ENCODE peak calls at places on chromosomes 11 and 22, in eight cellular contexts. O is lower lobe of right lung; B is effector memory CD4-positive, alpha-beta T cell; M is coronary artery; C is tibial artery; W is caudate nucleus; D is fibroblast of lung; V is substantia nigra. Q is an unnamed sample.

GRCh38 chr11:134404485-134405341 is 7.3 kb downstream of the B3GAT1 start:
- DNase-seq in O (no peak), B (no peak), M (no peak), C (no peak), W (no peak), D (no peak), V (no peak), Q (no peak)

GRCh38 chr11:95067042-95067827 is 516 bp downstream of the SRSF8 start:
- DNase-seq in O (peak), B (peak), M (peak), C (peak), W (peak), D (peak), V (peak), Q (no peak)

GRCh38 chr11:1160231-1161101 is 2.7 kb downstream of the MUC5AC start:
- DNase-seq in O (no peak), B (no peak), M (peak), C (no peak), W (no peak), D (no peak), V (no peak), Q (no peak)

GRCh38 chr11:124638500-124638899 is 15.8 kb downstream of the TBRG1 start:
- DNase-seq in O (no peak), B (no peak), M (no peak), C (no peak), W (no peak), D (no peak), V (no peak), Q (no peak)

GRCh38 chr22:33049125-33049729 is 9.0 kb downstream of the SYN3 start:
- DNase-seq in O (peak), B (peak), M (no peak), C (peak), W (peak), D (peak), V (peak), Q (peak)

GRCh38 chr11:70736461-70736860 is 338.1 kb downstream of the CTTN start:
- DNase-seq in O (no peak), B (no peak), M (no peak), C (no peak), W (no peak), D (no peak), V (no peak), Q (no peak)

GRCh38 chr22:39937881-39938280 is 22.3 kb upstream of the TMA7B start:
- DNase-seq in O (no peak), B (no peak), M (no peak), C (no peak), W (no peak), D (no peak), V (no peak), Q (no peak)

GRCh38 chr11:30218278-30218677 is 12.5 kb upstream of the FSHB start:
- DNase-seq in O (no peak), B (no peak), M (no peak), C (no peak), W (no peak), D (no peak), V (no peak), Q (no peak)

GRCh38 chr11:123429851-123430735 is at the start of gene GRAMD1B:
- DNase-seq in O (peak), B (peak), M (no peak), C (no peak), W (peak), D (peak), V (peak), Q (peak)

GRCh38 chr11:32229566-32230240 is 138.8 kb downstream of the RCN1 start:
- DNase-seq in O (no peak), B (no peak), M (no peak), C (no peak), W (no peak), D (no peak), V (no peak), Q (no peak)

GRCh38 chr11:93921695-93922468 is 71.5 kb upstream of the VSTM5 start:
- DNase-seq in O (no peak), B (no peak), M (no peak), C (no peak), W (no peak), D (peak), V (no peak), Q (peak)

GRCh38 chr11:44680982-44681597 is 45.7 kb upstream of the TSPAN18 start:
- DNase-seq in O (no peak), B (peak), M (no peak), C (no peak), W (no peak), D (no peak), V (no peak), Q (no peak)

GRCh38 chr11:120040136-120040840 is 97.6 kb downstream of the TRIM29 start:
- DNase-seq in O (no peak), B (no peak), M (peak), C (no peak), W (no peak), D (no peak), V (no peak), Q (no peak)

GRCh38 chr11:121368504-121368903 is 75.9 kb downstream of the SC5D start:
- DNase-seq in O (no peak), B (no peak), M (no peak), C (no peak), W (no peak), D (no peak), V (no peak), Q (no peak)

GRCh38 chr22:33274214-33274828 is 216.1 kb upstream of the SYN3 start:
- DNase-seq in O (no peak), B (no peak), M (no peak), C (peak), W (no peak), D (no peak), V (no peak), Q (peak)

GRCh38 chr22:28051787-28052356 is 132.8 kb upstream of the PITPNB start:
- DNase-seq in O (no peak), B (no peak), M (no peak), C (peak), W (peak), D (peak), V (peak), Q (peak)

GRCh38 chr11:108497317-108498045 is 703 bp downstream of the POGLUT3 start:
- DNase-seq in O (peak), B (peak), M (peak), C (peak), W (peak), D (peak), V (peak), Q (peak)

GRCh38 chr11:64759131-64759721 is 548 bp downstream of the PYGM start:
- DNase-seq in O (no peak), B (no peak), M (peak), C (peak), W (no peak), D (no peak), V (no peak), Q (no peak)

GRCh38 chr22:38751422-38752346 is 4.1 kb downstream of the SUN2 start:
- DNase-seq in O (peak), B (peak), M (no peak), C (peak), W (no peak), D (no peak), V (no peak), Q (peak)

GRCh38 chr11:114040706-114041211 is 18.8 kb upstream of the ZBTB16 start:
- DNase-seq in O (no peak), B (no peak), M (no peak), C (no peak), W (no peak), D (peak), V (no peak), Q (no peak)

GRCh38 chr11:19802773-19803293 is 90.2 kb downstream of the NAV2 start:
- DNase-seq in O (no peak), B (no peak), M (no peak), C (no peak), W (no peak), D (peak), V (no peak), Q (no peak)

GRCh38 chr11:82733444-82734119 is at the start of gene FAM181B:
- DNase-seq in O (no peak), B (no peak), M (peak), C (peak), W (peak), D (peak), V (peak), Q (no peak)

GRCh38 chr11:112630496-112630895 is 330.7 kb upstream of the NCAM1 start:
- DNase-seq in O (no peak), B (no peak), M (no peak), C (no peak), W (no peak), D (no peak), V (no peak), Q (no peak)

GRCh38 chr11:819943-820649 is 1.4 kb downstream of the PNPLA2 start:
- DNase-seq in O (peak), B (peak), M (peak), C (peak), W (peak), D (peak), V (peak), Q (peak)

GRCh38 chr22:24060375-24060788 is 49.3 kb downstream of the CABIN1 start:
- DNase-seq in O (no peak), B (no peak), M (peak), C (peak), W (no peak), D (peak), V (no peak), Q (no peak)

GRCh38 chr11:111934301-111934700 is 2.8 kb upstream of the DIXDC1 start:
- DNase-seq in O (no peak), B (no peak), M (peak), C (no peak), W (no peak), D (no peak), V (no peak), Q (no peak)

GRCh38 chr22:22709719-22710445 is 65.5 kb downstream of the GGTLC2 start:
- DNase-seq in O (no peak), B (no peak), M (peak), C (no peak), W (no peak), D (no peak), V (no peak), Q (peak)

GRCh38 chr11:113161671-113162589 is 152.5 kb upstream of the TTC12 start:
- DNase-seq in O (no peak), B (no peak), M (no peak), C (peak), W (no peak), D (no peak), V (no peak), Q (no peak)

GRCh38 chr11:108733479-108734116 is 68.7 kb downstream of the DDX10 start:
- DNase-seq in O (no peak), B (no peak), M (no peak), C (no peak), W (no peak), D (peak), V (no peak), Q (peak)

GRCh38 chr11:121082670-121083069 is 18.4 kb upstream of the TECTA start:
- DNase-seq in O (no peak), B (no peak), M (no peak), C (no peak), W (no peak), D (peak), V (no peak), Q (no peak)

GRCh38 chr11:19690885-19691284 is 21.8 kb upstream of the NAV2 start:
- DNase-seq in O (no peak), B (no peak), M (no peak), C (no peak), W (no peak), D (no peak), V (no peak), Q (no peak)

GRCh38 chr11:118052581-118053206 is 24.2 kb upstream of the TMPRSS4 start:
- DNase-seq in O (no peak), B (no peak), M (peak), C (no peak), W (no peak), D (no peak), V (no peak), Q (no peak)
- H3K27ac ChIP-seq in O (no peak), B (peak), M (no peak), C (no peak), W (no peak), D (no peak), V (no peak), Q (no peak)

DNA sequence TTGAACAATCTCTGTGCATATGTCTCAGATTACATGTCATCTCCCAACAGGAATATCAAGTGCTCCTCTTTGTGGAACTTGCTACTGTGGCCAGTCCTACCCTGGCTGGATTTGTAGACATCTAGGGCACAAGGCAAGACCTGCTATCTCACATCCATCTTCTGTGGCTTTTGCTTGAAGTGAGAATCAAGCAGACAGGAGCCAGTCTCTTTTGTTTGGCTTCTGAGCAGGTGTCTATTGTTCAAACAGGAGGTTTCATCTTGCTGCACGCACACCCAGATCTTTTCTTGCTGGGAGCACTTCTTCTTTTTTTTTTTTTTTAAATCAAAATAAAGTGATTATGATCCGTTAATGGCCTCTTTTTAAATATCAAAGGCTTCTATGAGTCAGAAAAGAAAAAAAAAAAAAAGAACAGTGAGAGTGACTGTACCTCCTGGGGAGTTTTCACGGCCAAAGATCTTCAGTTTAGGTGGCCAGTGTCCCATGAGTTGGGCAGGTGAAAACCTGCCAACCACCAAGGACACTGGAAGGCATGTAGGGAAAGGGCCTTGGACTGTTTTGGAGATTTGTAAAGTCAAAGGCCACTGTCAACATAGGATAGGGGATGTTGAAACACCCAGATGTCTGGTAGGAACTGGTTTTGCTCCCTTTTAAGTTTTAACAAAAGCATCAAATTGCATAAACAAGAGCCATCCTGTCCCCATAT is 78.1 kb downstream of the CD44 start:
- DNase-seq in O (no peak), B (no peak), M (no peak), C (no peak), W (no peak), D (peak), V (no peak), Q (no peak)
- H3K27ac ChIP-seq in O (no peak), B (peak), M (no peak), C (no peak), W (no peak), D (peak), V (no peak), Q (no peak)

DNA sequence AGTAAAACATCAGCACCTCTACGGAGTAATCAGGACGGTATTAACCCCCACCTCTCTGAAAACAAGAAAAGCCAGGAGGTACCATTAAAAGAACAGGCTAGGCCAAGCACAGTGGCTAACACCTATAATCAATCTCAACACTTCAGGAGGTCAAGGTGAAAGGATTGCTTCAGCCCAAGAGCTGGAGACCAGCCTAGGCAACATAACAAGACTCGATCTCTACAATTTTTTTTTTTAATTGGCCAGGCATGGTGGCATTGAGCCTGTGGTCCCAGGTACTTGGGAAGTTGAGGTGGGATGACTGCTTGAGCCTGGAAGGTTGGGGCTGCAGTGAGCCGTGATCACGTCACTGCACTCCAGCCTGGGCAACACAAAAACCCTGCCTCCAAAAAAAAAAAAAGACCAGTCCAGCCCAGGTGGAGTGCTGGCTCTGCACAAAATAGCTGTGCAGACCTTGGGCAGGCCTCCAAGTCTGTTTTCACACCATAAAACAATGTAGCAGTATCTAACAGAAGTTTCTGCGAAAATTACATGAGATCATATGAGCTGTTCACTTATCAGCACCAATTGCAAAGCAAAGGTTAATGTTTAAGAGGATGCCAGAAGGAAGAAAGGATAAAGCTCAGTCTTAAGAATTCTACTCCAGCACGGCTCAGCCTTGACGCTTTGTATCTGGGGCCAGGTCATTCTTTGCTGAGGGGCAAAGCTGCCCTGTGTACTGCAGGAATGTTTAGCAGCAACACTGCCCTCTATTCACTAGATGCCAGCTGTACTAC is 14.8 kb downstream of the CHKA start:
- DNase-seq in O (no peak), B (no peak), M (no peak), C (no peak), W (no peak), D (no peak), V (no peak), Q (no peak)
- H3K27ac ChIP-seq in O (peak), B (no peak), M (no peak), C (no peak), W (peak), D (no peak), V (peak), Q (no peak)

GRCh38 chr11:61768376-61769076 is 16.1 kb downstream of the MYRF start:
- DNase-seq in O (no peak), B (no peak), M (no peak), C (no peak), W (no peak), D (no peak), V (no peak), Q (no peak)

GRCh38 chr11:61769169-61769920 is 16.9 kb downstream of the MYRF start:
- DNase-seq in O (peak), B (no peak), M (no peak), C (no peak), W (no peak), D (peak), V (no peak), Q (no peak)

GRCh38 chr11:61771995-61772455 is 19.6 kb downstream of the MYRF start:
- DNase-seq in O (no peak), B (no peak), M (no peak), C (no peak), W (no peak), D (no peak), V (no peak), Q (no peak)

GRCh38 chr11:61771195-61771894 is 18.9 kb downstream of the MYRF start:
- DNase-seq in O (no peak), B (no peak), M (no peak), C (no peak), W (no peak), D (no peak), V (no peak), Q (no peak)

DNA sequence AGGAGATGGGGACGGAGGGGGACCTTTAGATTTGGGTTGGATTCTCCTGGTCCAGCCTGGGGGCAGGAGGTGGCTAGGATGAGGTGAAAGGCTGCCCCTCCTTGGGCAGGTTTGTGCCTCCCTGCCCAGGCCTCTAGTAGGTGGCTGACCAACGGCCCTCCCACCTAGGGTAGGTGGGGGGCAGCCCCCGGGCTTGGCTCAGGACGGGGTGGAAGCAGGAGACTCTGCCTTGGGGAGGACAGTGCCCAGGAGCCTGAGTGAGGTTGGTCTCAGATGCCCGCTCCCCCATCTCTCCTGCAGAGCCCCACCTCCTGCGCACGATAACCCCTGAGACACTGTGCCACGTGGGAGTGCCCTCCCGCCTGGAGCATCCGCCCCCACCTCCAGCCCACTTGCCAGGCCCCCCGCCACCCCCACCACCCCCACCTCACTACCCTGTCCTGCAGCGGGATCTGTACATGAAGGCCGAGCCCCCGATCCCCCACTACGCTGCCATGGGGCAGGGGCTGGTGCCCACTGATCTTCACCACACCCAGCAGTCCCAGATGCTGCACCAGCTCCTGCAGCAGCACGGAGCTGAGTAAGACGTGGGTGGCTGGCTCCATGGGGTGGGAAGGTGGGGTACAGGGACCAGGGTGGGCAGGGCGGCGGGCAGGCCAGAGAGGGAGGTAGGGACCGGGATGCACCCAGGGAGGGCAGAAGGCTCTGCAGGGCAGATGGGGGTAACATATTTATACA is 17.7 kb downstream of the MYRF start:
- DNase-seq in O (no peak), B (no peak), M (no peak), C (no peak), W (no peak), D (no peak), V (no peak), Q (no peak)
- H3K27ac ChIP-seq in O (peak), B (no peak), M (no peak), C (no peak), W (no peak), D (no peak), V (peak), Q (no peak)

DNA sequence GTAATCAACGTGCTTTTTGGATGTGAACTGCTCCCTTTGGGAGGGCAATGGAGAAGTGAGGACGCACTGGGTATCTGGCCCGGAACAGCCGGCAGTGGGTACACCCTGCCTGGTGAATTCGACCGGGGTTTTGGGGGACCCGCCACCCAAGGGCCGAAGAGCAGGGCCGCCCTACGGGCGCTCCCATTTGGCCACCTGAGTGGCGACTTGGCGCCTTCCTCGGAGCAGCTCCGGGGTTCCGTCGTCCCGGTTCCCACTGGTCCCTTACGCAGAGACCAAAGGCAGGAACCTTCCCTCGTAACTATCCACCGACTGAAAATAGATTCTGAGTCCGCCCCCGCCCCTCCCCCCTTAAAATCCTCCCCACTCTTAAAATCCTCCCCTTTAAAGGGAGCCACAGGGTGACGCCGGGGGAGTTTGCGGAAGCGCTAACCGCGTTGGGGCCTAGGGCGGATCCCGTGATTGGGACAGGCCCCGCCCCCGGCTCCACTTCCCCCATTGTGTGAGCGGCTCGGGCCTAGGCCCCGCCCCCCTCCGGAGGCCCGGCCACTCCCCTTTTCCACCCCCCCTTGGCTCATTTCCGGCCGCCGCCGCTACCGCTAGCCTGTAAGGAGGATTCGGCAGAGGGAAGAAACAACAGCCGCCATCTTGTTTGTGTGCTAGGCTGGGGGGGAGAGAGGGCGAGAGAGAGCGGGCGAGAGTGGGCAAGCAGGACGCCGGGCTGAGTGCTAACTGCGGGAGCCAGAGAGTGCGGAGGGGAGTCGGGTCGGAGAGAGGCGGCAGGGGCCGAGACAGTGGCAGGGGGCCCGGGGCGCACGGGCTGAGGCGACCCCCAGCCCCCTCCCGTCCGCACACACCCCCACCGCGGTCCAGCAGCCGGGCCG is 1.0 kb upstream of the EP300 start:
- DNase-seq in O (peak), B (peak), M (peak), C (peak), W (peak), D (peak), V (peak), Q (peak)
- H3K27ac ChIP-seq in O (peak), B (peak), M (peak), C (peak), W (peak), D (peak), V (peak), Q (peak)